ENCODE peak calls at places on chromosome 2, in five cellular contexts. One of them, this sample, is unnamed.

GRCh38 chr2:102967451-102967850 is 205.6 kb downstream of the TMEM182 start:
- DNase-seq in stimulated activated CD4-positive, alpha-beta T cell treated with anti-CD3 and anti-CD28 coated beads, TNF-alpha, amount 100 ng/mL, for 1 hour: no peak
- DNase-seq in T-helper 9 cell: no peak
- DNase-seq in hypothalamus: no peak
- DNase-seq in NCI-H1105: no peak
- DNase-seq in this sample: no peak

GRCh38 chr2:120598416-120598815 is 137.3 kb upstream of the GLI2 start:
- DNase-seq in stimulated activated CD4-positive, alpha-beta T cell treated with anti-CD3 and anti-CD28 coated beads, TNF-alpha, amount 100 ng/mL, for 1 hour: no peak
- DNase-seq in T-helper 9 cell: no peak
- DNase-seq in hypothalamus: no peak
- DNase-seq in NCI-H1105: no peak
- DNase-seq in this sample: no peak

GRCh38 chr2:173199303-173199702 is 123.7 kb downstream of the MAP3K20 start:
- DNase-seq in stimulated activated CD4-positive, alpha-beta T cell treated with anti-CD3 and anti-CD28 coated beads, TNF-alpha, amount 100 ng/mL, for 1 hour: no peak
- DNase-seq in T-helper 9 cell: no peak
- DNase-seq in hypothalamus: no peak
- DNase-seq in NCI-H1105: no peak
- DNase-seq in this sample: no peak

GRCh38 chr2:241870081-241870541 is 582 bp downstream of the RTP5 start:
- DNase-seq in stimulated activated CD4-positive, alpha-beta T cell treated with anti-CD3 and anti-CD28 coated beads, TNF-alpha, amount 100 ng/mL, for 1 hour: no peak
- DNase-seq in T-helper 9 cell: no peak
- DNase-seq in hypothalamus: no peak
- DNase-seq in NCI-H1105: peak
- DNase-seq in this sample: no peak

GRCh38 chr2:206164261-206164862 is 4.7 kb downstream of the EEF1B2 start:
- DNase-seq in stimulated activated CD4-positive, alpha-beta T cell treated with anti-CD3 and anti-CD28 coated beads, TNF-alpha, amount 100 ng/mL, for 1 hour: no peak
- DNase-seq in T-helper 9 cell: peak
- DNase-seq in hypothalamus: no peak
- DNase-seq in NCI-H1105: peak
- DNase-seq in this sample: no peak

GRCh38 chr2:188079176-188079575 is 212.5 kb upstream of the GULP1 start:
- DNase-seq in stimulated activated CD4-positive, alpha-beta T cell treated with anti-CD3 and anti-CD28 coated beads, TNF-alpha, amount 100 ng/mL, for 1 hour: no peak
- DNase-seq in T-helper 9 cell: no peak
- DNase-seq in hypothalamus: no peak
- DNase-seq in NCI-H1105: no peak
- DNase-seq in this sample: no peak

GRCh38 chr2:30807249-30807648 is at the start of gene CAPN13:
- DNase-seq in stimulated activated CD4-positive, alpha-beta T cell treated with anti-CD3 and anti-CD28 coated beads, TNF-alpha, amount 100 ng/mL, for 1 hour: no peak
- DNase-seq in T-helper 9 cell: no peak
- DNase-seq in hypothalamus: no peak
- DNase-seq in NCI-H1105: no peak
- DNase-seq in this sample: no peak

GRCh38 chr2:48508461-48509124 is 21.4 kb upstream of the STON1 start:
- DNase-seq in stimulated activated CD4-positive, alpha-beta T cell treated with anti-CD3 and anti-CD28 coated beads, TNF-alpha, amount 100 ng/mL, for 1 hour: no peak
- DNase-seq in T-helper 9 cell: no peak
- DNase-seq in hypothalamus: no peak
- DNase-seq in NCI-H1105: no peak
- DNase-seq in this sample: no peak

GRCh38 chr2:165720526-165720925 is 73.5 kb downstream of the GALNT3 start:
- DNase-seq in stimulated activated CD4-positive, alpha-beta T cell treated with anti-CD3 and anti-CD28 coated beads, TNF-alpha, amount 100 ng/mL, for 1 hour: no peak
- DNase-seq in T-helper 9 cell: no peak
- DNase-seq in hypothalamus: no peak
- DNase-seq in NCI-H1105: no peak
- DNase-seq in this sample: no peak

GRCh38 chr2:115165529-115166109 is 723.2 kb downstream of the DPP10 start:
- DNase-seq in stimulated activated CD4-positive, alpha-beta T cell treated with anti-CD3 and anti-CD28 coated beads, TNF-alpha, amount 100 ng/mL, for 1 hour: no peak
- DNase-seq in T-helper 9 cell: no peak
- DNase-seq in hypothalamus: no peak
- DNase-seq in NCI-H1105: peak
- DNase-seq in this sample: no peak

GRCh38 chr2:205865794-205866490 is 183.6 kb downstream of the NRP2 start:
- DNase-seq in stimulated activated CD4-positive, alpha-beta T cell treated with anti-CD3 and anti-CD28 coated beads, TNF-alpha, amount 100 ng/mL, for 1 hour: no peak
- DNase-seq in T-helper 9 cell: no peak
- DNase-seq in hypothalamus: no peak
- DNase-seq in NCI-H1105: peak
- DNase-seq in this sample: no peak

GRCh38 chr2:227783404-227784138 is 30.1 kb upstream of the CCL20 start:
- DNase-seq in stimulated activated CD4-positive, alpha-beta T cell treated with anti-CD3 and anti-CD28 coated beads, TNF-alpha, amount 100 ng/mL, for 1 hour: no peak
- DNase-seq in T-helper 9 cell: no peak
- DNase-seq in hypothalamus: no peak
- DNase-seq in NCI-H1105: no peak
- DNase-seq in this sample: peak

GRCh38 chr2:32553829-32554432 is 73.9 kb upstream of the TTC27 start:
- DNase-seq in stimulated activated CD4-positive, alpha-beta T cell treated with anti-CD3 and anti-CD28 coated beads, TNF-alpha, amount 100 ng/mL, for 1 hour: no peak
- DNase-seq in T-helper 9 cell: no peak
- DNase-seq in hypothalamus: no peak
- DNase-seq in NCI-H1105: no peak
- DNase-seq in this sample: no peak